ENCODE peak calls at places on chromosomes 4 and X, in ten cellular contexts. N is A549, J is HCT116, U is body of pancreas, X is IMR-90, S is transverse colon, Q is heart left ventricle, G is upper lobe of left lung, W is H1, Y is Peyer's patch. Z is an unnamed sample.

GRCh38 chr4:35358001-35358584 is 886.2 kb downstream of the ARAP2 start:
- DNase-seq in Q (no peak), J (peak; percentile 10), X (no peak), U (no peak), Y (no peak), N (peak; percentile 20), G (no peak), W (no peak), S (no peak), Z (no peak)

GRCh38 chr4:181281451-181281850 is 961.8 kb upstream of the TENM3 start:
- DNase-seq in S (no peak), U (no peak), Y (no peak), J (no peak), Q (no peak), N (no peak), W (no peak), X (no peak), G (no peak), Z (no peak)

GRCh38 chr4:23934915-23935314 is 45.1 kb upstream of the PPARGC1A start:
- DNase-seq in Y (no peak), U (peak; percentile 61), Q (peak; percentile 64), S (peak; percentile 35), W (no peak), G (peak; percentile 83), N (no peak), X (peak; percentile 87), J (no peak), Z (peak; percentile 94)

GRCh38 chr4:19195696-19196095 is 1056.0 kb upstream of the SLIT2 start:
- DNase-seq in G (no peak), S (no peak), Y (no peak), U (no peak), J (no peak), N (no peak), Q (no peak), W (peak; percentile 39), X (no peak), Z (no peak)

GRCh38 chrX:68895339-68896250 is 66.8 kb downstream of the EFNB1 start:
- DNase-seq in G (peak; percentile 36), N (peak; percentile 31), U (peak; percentile 56), J (no peak), Q (peak; percentile 38), X (peak; percentile 42), S (peak; percentile 62), W (no peak), Y (no peak), Z (peak; percentile 10)

GRCh38 chr4:102196221-102196620 is 149.1 kb downstream of the SLC39A8 start:
- DNase-seq in W (no peak), J (no peak), X (no peak), Q (no peak), N (no peak), Y (no peak), G (no peak), S (no peak), U (no peak), Z (no peak)

GRCh38 chr4:26161030-26161824 is 159.6 kb upstream of the RBPJ start:
- DNase-seq in Y (no peak), Q (no peak), N (no peak), G (no peak), X (no peak), J (no peak), W (no peak), U (no peak), S (no peak), Z (no peak)

GRCh38 chrX:115177941-115178340 is 11.3 kb upstream of the RBMXL3 start:
- DNase-seq in S (no peak), U (no peak), G (no peak), W (no peak), N (no peak), J (no peak), Y (no peak), X (peak; percentile 58), Q (no peak), Z (no peak)

GRCh38 chr4:132396636-132397035 is 752.5 kb upstream of the PCDH10 start:
- DNase-seq in S (no peak), N (no peak), X (peak; percentile 4), W (no peak), J (no peak), G (no peak), U (no peak), Q (no peak), Y (no peak), Z (no peak)

DNA sequence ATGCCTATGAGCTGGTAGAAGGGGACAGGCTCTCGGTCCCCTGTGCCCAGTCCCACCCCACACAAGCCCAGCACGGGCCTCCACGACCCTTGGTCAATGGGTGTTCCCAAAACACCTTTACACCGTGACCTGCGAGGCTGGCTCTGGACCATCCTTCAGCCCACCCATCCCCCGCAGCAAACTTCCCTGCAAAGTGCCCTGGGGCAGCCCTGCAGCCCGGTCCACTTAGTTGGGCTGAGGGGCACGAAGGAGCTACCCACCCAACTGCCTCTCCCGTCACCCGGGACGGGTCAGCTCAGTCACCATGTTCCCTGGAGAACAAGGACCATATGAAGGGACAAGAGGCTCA is 23.4 kb downstream of the WDR1 start:
- DNase-seq in S (no peak), X (no peak), G (no peak), N (no peak), Y (no peak), J (no peak), W (no peak), U (no peak), Q (no peak), Z (no peak)
- TF ChIP-seq CTCF in S (no peak), X (no peak), G (no peak), N (no peak), Y (no peak), J (no peak), W (no peak), U (no peak), Q (no peak), Z (no peak)

GRCh38 chr4:56410247-56410646 is 23.0 kb upstream of the AASDH start:
- DNase-seq in J (peak; percentile 89), N (peak; percentile 79), Y (no peak), W (peak; percentile 36), U (peak; percentile 83), Q (peak; percentile 59), S (peak; percentile 17), G (peak; percentile 36), X (peak; percentile 98), Z (peak; percentile 4)
- TF ChIP-seq POLR2A in J (no peak), N (no peak), Y (no peak), W (peak; percentile 51), U (peak; percentile 24), Q (no peak), S (no peak), G (no peak), X (peak; percentile 54), Z (no peak)

DNA sequence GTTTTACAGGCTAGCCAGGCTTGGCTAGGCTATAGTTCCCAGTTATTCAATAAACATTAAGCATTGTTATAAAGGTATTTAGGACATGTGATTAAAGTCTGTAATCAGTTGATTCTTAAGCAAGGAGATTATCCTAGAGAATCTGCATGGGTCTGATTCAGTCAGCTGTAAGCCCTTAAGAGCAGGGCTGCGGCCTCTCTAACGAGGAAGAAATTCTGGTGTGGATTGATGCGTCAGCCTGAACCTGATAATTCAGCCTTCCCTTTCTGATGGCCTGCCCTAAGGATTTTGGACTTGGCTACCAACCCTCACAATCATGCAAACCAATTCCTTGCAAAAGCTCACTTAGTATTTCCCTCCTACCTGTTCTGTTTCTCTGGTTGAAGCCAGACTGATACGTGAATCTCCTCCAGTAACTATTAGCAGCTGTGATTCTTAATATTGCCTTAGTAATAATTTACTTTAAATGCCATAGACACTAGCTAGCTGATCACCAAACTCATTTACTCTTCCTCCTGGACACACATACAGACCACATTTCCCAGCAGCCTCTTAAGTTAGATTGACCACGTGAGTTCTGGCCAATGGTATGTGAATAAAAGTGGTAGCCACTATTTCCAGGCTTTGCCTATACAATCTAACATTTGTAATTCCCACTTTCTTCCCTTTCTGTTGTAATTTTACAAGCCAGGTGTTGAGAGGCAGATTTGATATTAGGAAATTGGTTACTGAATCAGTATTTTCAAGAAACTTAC is 678.0 kb upstream of the INTU start:
- DNase-seq in N (no peak), W (no peak), S (no peak), Y (no peak), U (no peak), J (no peak), G (no peak), X (no peak), Q (no peak), Z (no peak)
- H3K4me3 ChIP-seq in N (no peak overlapping the region), W (no peak overlapping the region), S (no peak overlapping the region), Y (no peak overlapping the region), U (no peak overlapping the region), J (no peak overlapping the region), G (no peak overlapping the region), X (no peak overlapping the region), Q (no peak overlapping the region), Z (no peak overlapping the region)

DNA sequence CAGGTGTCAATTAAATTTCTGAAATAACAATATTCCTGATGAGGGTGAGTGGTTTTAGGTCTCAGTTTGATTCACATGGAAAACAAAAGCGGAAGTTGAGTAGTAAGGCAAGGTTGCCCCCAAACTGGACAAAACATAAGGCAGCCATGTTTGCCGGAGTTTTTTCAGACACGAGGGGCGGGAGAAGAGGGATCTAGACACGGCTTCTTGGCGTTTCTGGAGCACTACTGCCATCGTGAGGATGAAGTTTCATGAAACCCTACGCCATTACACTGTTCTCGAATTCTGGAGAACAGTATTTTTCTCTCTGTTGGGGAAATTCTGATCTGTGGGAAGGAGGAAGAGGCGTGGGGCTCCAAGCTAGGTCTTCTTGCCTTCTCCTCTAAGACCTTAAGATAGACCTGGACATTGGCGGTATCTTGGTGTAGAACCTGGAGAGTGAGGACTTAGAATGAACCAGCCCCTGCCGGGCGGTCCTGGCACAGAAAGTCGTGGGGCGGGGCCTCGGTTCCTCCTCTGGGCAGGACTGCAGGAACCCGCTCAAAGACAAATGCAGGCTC is 160.3 kb downstream of the OR13H1 start:
- DNase-seq in N (peak; percentile 92), W (no peak), Y (peak; percentile 93), U (peak; percentile 90), X (peak; percentile 85), S (peak; percentile 93), J (no peak), Q (no peak), G (peak; percentile 83), Z (no peak)
- TF ChIP-seq CTCF in N (peak; percentile 68), W (no peak), Y (no peak), U (no peak), X (peak; percentile 69), S (peak; percentile 52), J (no peak), Q (peak; percentile 50), G (no peak), Z (peak; percentile 53)

GRCh38 chr4:2940267-2941137 is 22.7 kb downstream of the NOP14 start:
- DNase-seq in X (no peak), Q (no peak), J (no peak), G (no peak), Y (no peak), S (peak; percentile 7), W (no peak), U (no peak), N (no peak), Z (peak; percentile 10)
- TF ChIP-seq POLR2A in X (no peak), Q (no peak), J (no peak), G (no peak), Y (no peak), S (no peak), W (no peak), U (no peak), N (no peak), Z (no peak)